ENCODE peak calls at places on chromosome 22, in nine cellular contexts. J is fibroblast of pulmonary artery, Q is right lobe of liver, D is AG09309, B is fibroblast of the aortic adventitia, V is uterus, Z is colonic mucosa, N is astrocyte, L is endothelial cell. T is an unnamed sample.

GRCh38 chr22:47376901-47377520 is 614.6 kb downstream of the TBC1D22A start:
- DNase-seq in J (no peak), Q (peak), D (no peak), B (no peak), V (no peak), Z (no peak), N (no peak), L (no peak), T (no peak)

GRCh38 chr22:50032109-50032871 is 19.7 kb upstream of the IL17REL start:
- DNase-seq in J (no peak), Q (no peak), D (no peak), B (no peak), V (no peak), Z (no peak), N (no peak), L (no peak), T (no peak)

GRCh38 chr22:19782533-19782932 is 22.0 kb downstream of the TBX1 start:
- DNase-seq in J (no peak), Q (no peak), D (no peak), B (no peak), V (no peak), Z (no peak), N (no peak), L (no peak), T (no peak)

GRCh38 chr22:47301820-47302475 is 539.5 kb downstream of the TBC1D22A start:
- DNase-seq in J (no peak), Q (no peak), D (no peak), B (no peak), V (no peak), Z (no peak), N (no peak), L (no peak), T (no peak)

GRCh38 chr22:20437253-20438065 is at the start of gene SCARF2:
- DNase-seq in J (peak), Q (no peak), D (no peak), B (peak), V (peak), Z (no peak), N (peak), L (peak), T (no peak)

GRCh38 chr22:33000342-33001280 is 57.6 kb downstream of the SYN3 start:
- DNase-seq in J (peak), Q (peak), D (no peak), B (peak), V (peak), Z (peak), N (no peak), L (peak), T (peak)

GRCh38 chr22:23095467-23096342 is 25.4 kb downstream of the GNAZ start:
- DNase-seq in J (no peak), Q (no peak), D (no peak), B (no peak), V (no peak), Z (no peak), N (no peak), L (no peak), T (no peak)

GRCh38 chr22:19874307-19875060 is 19.8 kb upstream of the GNB1L start:
- DNase-seq in J (no peak), Q (peak), D (no peak), B (peak), V (peak), Z (peak), N (peak), L (no peak), T (no peak)

GRCh38 chr22:19943665-19944026 is 2.0 kb upstream of the TXNRD2 start:
- DNase-seq in J (peak), Q (no peak), D (peak), B (peak), V (no peak), Z (no peak), N (peak), L (no peak), T (no peak)

GRCh38 chr22:43848366-43849171 is 13.7 kb downstream of the SULT4A1 start:
- DNase-seq in J (peak), Q (peak), D (no peak), B (peak), V (no peak), Z (no peak), N (peak), L (peak), T (peak)

GRCh38 chr22:32830473-32830872 is 29.0 kb downstream of the TIMP3 start:
- DNase-seq in J (no peak), Q (peak), D (no peak), B (no peak), V (no peak), Z (no peak), N (no peak), L (peak), T (no peak)

GRCh38 chr22:47634342-47634741 is 871.9 kb downstream of the TBC1D22A start:
- DNase-seq in J (no peak), Q (no peak), D (no peak), B (no peak), V (no peak), Z (no peak), N (no peak), L (no peak), T (no peak)

GRCh38 chr22:34160117-34160758 is 240.0 kb upstream of the LARGE1 start:
- DNase-seq in J (no peak), Q (no peak), D (no peak), B (no peak), V (no peak), Z (no peak), N (no peak), L (no peak), T (no peak)

GRCh38 chr22:23305922-23306374 is 125.6 kb downstream of the BCR start:
- DNase-seq in J (peak), Q (no peak), D (peak), B (peak), V (peak), Z (no peak), N (peak), L (no peak), T (no peak)

GRCh38 chr22:48489551-48490512 is 1337.8 kb downstream of the BRD1 start:
- DNase-seq in J (no peak), Q (no peak), D (no peak), B (no peak), V (no peak), Z (no peak), N (peak), L (peak), T (no peak)

GRCh38 chr22:29758068-29758622 is 8.7 kb downstream of the ZMAT5 start:
- DNase-seq in J (no peak), Q (no peak), D (no peak), B (peak), V (no peak), Z (no peak), N (no peak), L (no peak), T (no peak)

GRCh38 chr22:50059881-50060262 is 1.8 kb upstream of the TTLL8 start:
- DNase-seq in J (no peak), Q (no peak), D (no peak), B (no peak), V (no peak), Z (no peak), N (no peak), L (no peak), T (no peak)

GRCh38 chr22:47776329-47776728 is 1013.9 kb downstream of the TBC1D22A start:
- DNase-seq in J (no peak), Q (no peak), D (no peak), B (no peak), V (no peak), Z (no peak), N (no peak), L (no peak), T (no peak)

GRCh38 chr22:22169923-22170322 is 74.7 kb upstream of the VPREB1 start:
- DNase-seq in J (no peak), Q (no peak), D (no peak), B (no peak), V (no peak), Z (no peak), N (no peak), L (no peak), T (no peak)

GRCh38 chr22:33666661-33667619 is 253.3 kb downstream of the LARGE1 start:
- DNase-seq in J (no peak), Q (no peak), D (no peak), B (no peak), V (no peak), Z (peak), N (no peak), L (no peak), T (no peak)

GRCh38 chr22:34080501-34080900 is 160.2 kb upstream of the LARGE1 start:
- DNase-seq in J (no peak), Q (no peak), D (no peak), B (no peak), V (no peak), Z (no peak), N (no peak), L (no peak), T (no peak)

GRCh38 chr22:50269573-50270301 is 443 bp downstream of the MAPK11 start:
- DNase-seq in J (peak), Q (no peak), D (no peak), B (peak), V (peak), Z (no peak), N (peak), L (no peak), T (peak)

GRCh38 chr22:18012528-18012927 is 11.8 kb downstream of the MICAL3 start:
- DNase-seq in J (no peak), Q (no peak), D (no peak), B (no peak), V (no peak), Z (no peak), N (peak), L (no peak), T (peak)

GRCh38 chr22:49617264-49617663 is 210.4 kb downstream of the BRD1 start:
- DNase-seq in J (no peak), Q (no peak), D (no peak), B (no peak), V (no peak), Z (no peak), N (no peak), L (no peak), T (no peak)

GRCh38 chr22:27990879-27991278 is 71.8 kb upstream of the PITPNB start:
- DNase-seq in J (peak), Q (peak), D (no peak), B (peak), V (peak), Z (peak), N (no peak), L (peak), T (peak)

GRCh38 chr22:28899199-28899853 is 16.0 kb downstream of the ZNRF3 start:
- DNase-seq in J (no peak), Q (no peak), D (no peak), B (no peak), V (no peak), Z (no peak), N (peak), L (no peak), T (no peak)

GRCh38 chr22:22547692-22548348 is 11.2 kb downstream of the PRAME start:
- DNase-seq in J (no peak), Q (no peak), D (no peak), B (no peak), V (no peak), Z (no peak), N (no peak), L (no peak), T (no peak)

GRCh38 chr22:40345271-40345670 is 1.0 kb upstream of the ADSL start:
- DNase-seq in J (peak), Q (no peak), D (no peak), B (peak), V (no peak), Z (no peak), N (peak), L (no peak), T (peak)

GRCh38 chr22:21450858-21451331 is 16.3 kb upstream of the TMEM191C start:
- DNase-seq in J (no peak), Q (no peak), D (no peak), B (no peak), V (no peak), Z (peak), N (no peak), L (peak), T (no peak)

GRCh38 chr22:29762263-29762662 is 4.5 kb downstream of the ZMAT5 start:
- DNase-seq in J (no peak), Q (no peak), D (no peak), B (no peak), V (no peak), Z (no peak), N (no peak), L (no peak), T (peak)

GRCh38 chr22:44026630-44027511 is 2.8 kb downstream of the PARVB start:
- DNase-seq in J (peak), Q (peak), D (no peak), B (no peak), V (peak), Z (peak), N (peak), L (peak), T (no peak)

GRCh38 chr22:23119492-23120414 is 22.0 kb downstream of the RSPH14 start:
- DNase-seq in J (no peak), Q (no peak), D (no peak), B (no peak), V (no peak), Z (no peak), N (no peak), L (no peak), T (no peak)

GRCh38 chr22:50705219-50705691 is 32.6 kb downstream of the SHANK3 start:
- DNase-seq in J (peak), Q (peak), D (no peak), B (peak), V (no peak), Z (no peak), N (peak), L (peak), T (no peak)

GRCh38 chr22:47631571-47632102 is 869.2 kb downstream of the TBC1D22A start:
- DNase-seq in J (no peak), Q (no peak), D (no peak), B (no peak), V (no peak), Z (no peak), N (no peak), L (no peak), T (peak)

GRCh38 chr22:50184004-50184461 is 1.7 kb upstream of the TRABD start:
- DNase-seq in J (peak), Q (peak), D (no peak), B (peak), V (peak), Z (peak), N (peak), L (no peak), T (peak)

GRCh38 chr22:22703715-22704114 is 59.3 kb downstream of the GGTLC2 start:
- DNase-seq in J (peak), Q (peak), D (no peak), B (no peak), V (no peak), Z (no peak), N (no peak), L (no peak), T (peak)

GRCh38 chr22:49810363-49811013 is 17.2 kb downstream of the BRD1 start:
- DNase-seq in J (peak), Q (no peak), D (no peak), B (peak), V (no peak), Z (no peak), N (peak), L (no peak), T (no peak)

GRCh38 chr22:23179381-23180294 is 671 bp upstream of the BCR start:
- DNase-seq in J (no peak), Q (peak), D (no peak), B (no peak), V (peak), Z (peak), N (no peak), L (no peak), T (no peak)

DNA sequence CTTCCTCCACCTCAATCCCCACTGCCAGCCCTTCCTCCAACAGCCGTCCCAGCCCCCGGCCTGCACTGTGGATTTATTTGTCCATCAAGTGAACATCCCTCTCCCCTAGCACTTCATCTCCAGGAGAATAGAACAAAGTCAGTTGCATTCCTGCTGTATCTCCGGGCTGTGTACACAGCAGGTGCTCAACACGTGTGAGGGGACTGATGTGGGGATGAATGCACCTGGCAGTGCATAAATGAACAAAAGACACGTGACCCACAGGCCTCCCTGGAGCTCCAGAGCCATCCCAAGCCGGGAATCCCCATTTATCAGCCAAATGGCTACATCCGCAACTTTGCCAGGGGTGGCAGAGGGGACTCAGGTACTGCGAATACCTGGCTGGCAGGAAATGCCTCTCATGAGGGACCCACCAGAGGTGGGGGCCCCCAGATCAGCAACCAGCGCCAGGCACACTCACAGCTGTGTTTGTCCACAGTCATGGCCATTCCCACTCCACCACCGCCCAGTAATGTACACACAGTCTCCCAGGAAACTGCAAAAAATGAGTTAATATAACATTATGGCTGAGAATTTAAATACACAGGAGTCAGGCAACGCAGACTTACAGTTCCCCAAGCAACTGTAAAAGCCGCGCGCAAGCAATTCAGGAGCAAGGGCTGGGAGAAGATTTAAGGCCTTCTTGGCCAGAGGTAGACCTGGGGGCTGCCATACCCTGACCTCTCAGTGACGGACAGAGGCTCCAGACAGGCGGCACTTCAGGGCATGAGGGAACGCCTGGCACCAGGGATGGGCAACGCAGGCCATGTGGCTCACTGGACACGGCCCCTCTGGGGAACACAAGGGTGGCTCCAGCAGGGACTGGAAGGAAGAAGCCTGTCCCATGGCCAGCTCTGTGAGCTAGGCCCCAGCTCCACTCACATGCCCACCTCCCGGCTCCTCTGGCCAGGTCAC is 50.3 kb upstream of the TCF20 start:
- DNase-seq in J (no peak), Q (no peak), D (no peak), B (no peak), V (no peak), Z (peak), N (no peak), L (no peak), T (no peak)
- TF ChIP-seq CTCF in J (no peak), Q (no peak), D (no peak), B (no peak), V (no peak), Z (no peak), N (no peak), L (no peak), T (no peak)

GRCh38 chr22:16783930-16784354 is 41.3 kb downstream of the XKR3 start:
- DNase-seq in J (no peak), Q (no peak), D (no peak), B (no peak), V (no peak), Z (no peak), N (no peak), L (no peak), T (peak)
- TF ChIP-seq CTCF in J (no peak), Q (peak), D (peak), B (peak), V (no peak), Z (no peak), N (no peak), L (peak), T (no peak)

GRCh38 chr22:45441158-45441557 is 27.7 kb downstream of the RIBC2 start:
- DNase-seq in J (peak), Q (peak), D (no peak), B (peak), V (peak), Z (peak), N (no peak), L (peak), T (peak)
- TF ChIP-seq CTCF in J (peak), Q (peak), D (peak), B (peak), V (peak), Z (peak), N (peak), L (no peak), T (peak)

GRCh38 chr22:36873614-36874308 is 13.0 kb downstream of the NCF4 start:
- DNase-seq in J (peak), Q (peak), D (peak), B (peak), V (peak), Z (no peak), N (peak), L (peak), T (peak)
- TF ChIP-seq CTCF in J (peak), Q (peak), D (peak), B (peak), V (peak), Z (peak), N (peak), L (no peak), T (peak)

DNA sequence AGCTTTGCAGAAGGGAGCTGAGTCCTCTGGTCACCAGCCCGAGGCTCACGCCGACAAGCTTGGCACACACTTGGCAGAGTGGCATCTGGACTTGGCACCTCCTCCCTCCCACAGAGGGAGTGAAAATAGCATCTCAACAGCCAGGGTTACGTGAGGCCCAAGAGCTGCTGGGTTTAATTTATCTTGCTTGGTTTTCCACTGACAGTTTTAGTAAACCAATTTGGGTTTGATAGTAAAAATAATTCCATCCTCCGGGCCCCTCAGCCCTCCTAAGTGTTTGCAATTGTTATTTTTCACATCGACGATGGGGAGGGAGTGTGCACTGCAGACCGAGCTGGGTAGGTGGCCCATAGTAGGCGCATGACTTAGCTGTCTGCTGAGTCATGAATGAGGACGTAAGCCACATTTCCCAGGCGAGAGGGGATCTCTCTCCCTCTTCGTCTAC is 107.6 kb upstream of the ASPHD2 start:
- DNase-seq in J (peak), Q (no peak), D (peak), B (peak), V (no peak), Z (no peak), N (peak), L (no peak), T (peak)
- TF ChIP-seq CTCF in J (no peak), Q (no peak), D (no peak), B (no peak), V (no peak), Z (no peak), N (no peak), L (no peak), T (no peak)